ENCODE peak calls at places on chromosomes 3 and 15, in five cellular contexts. S is right atrium auricular region, C is body of pancreas, T is RWPE2, F is fibroblast of lung. Y is an unnamed sample.

GRCh38 chr3:15562560-15562959 is 38.8 kb downstream of the HACL1 start:
- DNase-seq in S (no peak), C (no peak), T (no peak), F (no peak), Y (no peak)

GRCh38 chr3:177781686-177782161 is 584.4 kb upstream of the TBL1XR1 start:
- DNase-seq in S (peak), C (no peak), T (no peak), F (peak), Y (peak)

GRCh38 chr15:92600902-92601301 is 54.7 kb downstream of the FAM174B start:
- DNase-seq in S (no peak), C (peak), T (no peak), F (no peak), Y (no peak)

GRCh38 chr15:81023483-81024264 is 23.0 kb downstream of the TLNRD1 start:
- DNase-seq in S (peak), C (peak), T (no peak), F (peak), Y (peak)

GRCh38 chr3:177602601-177603136 is 405.4 kb upstream of the TBL1XR1 start:
- DNase-seq in S (no peak), C (peak), T (no peak), F (no peak), Y (no peak)

GRCh38 chr15:41695750-41696436 is 35.7 kb downstream of the MGA start:
- DNase-seq in S (no peak), C (no peak), T (no peak), F (peak), Y (no peak)

GRCh38 chr3:52357151-52358080 is 41.3 kb downstream of the DNAH1 start:
- DNase-seq in S (no peak), C (no peak), T (no peak), F (no peak), Y (no peak)

GRCh38 chr15:52651868-52652267 is 27.3 kb downstream of the ATOSA start:
- DNase-seq in S (peak), C (peak), T (peak), F (peak), Y (peak)

GRCh38 chr15:60426870-60427528 is 29.2 kb upstream of the ANXA2 start:
- DNase-seq in S (no peak), C (no peak), T (no peak), F (peak), Y (no peak)

GRCh38 chr3:76679510-76679909 is 360.4 kb upstream of the ROBO2 start:
- DNase-seq in S (no peak), C (no peak), T (no peak), F (peak), Y (no peak)

GRCh38 chr3:42706721-42707619 is 4.4 kb upstream of the HHATL start:
- DNase-seq in S (no peak), C (peak), T (no peak), F (no peak), Y (peak)

GRCh38 chr3:193773266-193774183 is 180.5 kb downstream of the OPA1 start:
- DNase-seq in S (no peak), C (no peak), T (no peak), F (no peak), Y (no peak)

GRCh38 chr15:91424001-91424400 is 323.9 kb downstream of the SV2B start:
- DNase-seq in S (no peak), C (no peak), T (no peak), F (no peak), Y (no peak)

GRCh38 chr3:191455257-191455952 is 5.6 kb upstream of the PYDC2 start:
- DNase-seq in S (no peak), C (no peak), T (no peak), F (no peak), Y (no peak)

GRCh38 chr3:7382293-7383033 is 521.5 kb downstream of the GRM7 start:
- DNase-seq in S (no peak), C (peak), T (no peak), F (peak), Y (no peak)

GRCh38 chr15:73560501-73561117 is 72.6 kb downstream of the NPTN start:
- DNase-seq in S (no peak), C (no peak), T (no peak), F (peak), Y (no peak)

GRCh38 chr3:13853978-13854296 is 25.9 kb downstream of the WNT7A start:
- DNase-seq in S (no peak), C (no peak), T (peak), F (no peak), Y (no peak)

GRCh38 chr3:146088840-146089239 is 72.1 kb downstream of the PLOD2 start:
- DNase-seq in S (no peak), C (no peak), T (no peak), F (no peak), Y (no peak)

GRCh38 chr3:70383360-70383831 is 71.0 kb upstream of the MDFIC2 start:
- DNase-seq in S (no peak), C (no peak), T (no peak), F (no peak), Y (no peak)

GRCh38 chr15:76147906-76148553 is 88.2 kb downstream of the TMEM266 start:
- DNase-seq in S (no peak), C (peak), T (no peak), F (peak), Y (no peak)

GRCh38 chr3:183988216-183988790 is 29.4 kb downstream of the ABCC5 start:
- DNase-seq in S (no peak), C (no peak), T (no peak), F (peak), Y (no peak)

GRCh38 chr3:148794357-148794756 is 33.3 kb upstream of the CPB1 start:
- DNase-seq in S (no peak), C (no peak), T (no peak), F (peak), Y (no peak)

GRCh38 chr15:85959573-85959972 is 120.1 kb upstream of the AGBL1 start:
- DNase-seq in S (no peak), C (no peak), T (no peak), F (no peak), Y (no peak)

GRCh38 chr3:193052294-193052693 is 134.6 kb upstream of the MB21D2 start:
- DNase-seq in S (no peak), C (no peak), T (no peak), F (no peak), Y (no peak)

GRCh38 chr3:65432388-65433003 is 606.2 kb downstream of the MAGI1 start:
- DNase-seq in S (no peak), C (no peak), T (no peak), F (no peak), Y (no peak)

GRCh38 chr15:70104227-70104626 is 6.5 kb upstream of the TLE3 start:
- DNase-seq in S (no peak), C (peak), T (no peak), F (no peak), Y (no peak)

GRCh38 chr15:76181705-76182107 is 121.9 kb downstream of the TMEM266 start:
- DNase-seq in S (no peak), C (no peak), T (no peak), F (no peak), Y (no peak)

GRCh38 chr3:71355862-71356261 is 227.7 kb downstream of the FOXP1 start:
- DNase-seq in S (no peak), C (no peak), T (no peak), F (no peak), Y (no peak)

GRCh38 chr3:133896002-133896761 is 500 bp upstream of the RAB6B start:
- DNase-seq in S (no peak), C (no peak), T (no peak), F (peak), Y (no peak)

GRCh38 chr3:137171834-137172603 is 214.2 kb downstream of the IL20RB start:
- DNase-seq in S (no peak), C (no peak), T (no peak), F (no peak), Y (no peak)

GRCh38 chr3:98732239-98733054 is 30.7 kb upstream of the ST3GAL6 start:
- DNase-seq in S (peak), C (peak), T (peak), F (no peak), Y (no peak)

GRCh38 chr15:74265046-74265639 is 29.0 kb downstream of the CCDC33 start:
- DNase-seq in S (no peak), C (no peak), T (no peak), F (peak), Y (no peak)

GRCh38 chr3:31092748-31093607 is 198.5 kb upstream of the GADL1 start:
- DNase-seq in S (no peak), C (no peak), T (no peak), F (no peak), Y (no peak)

GRCh38 chr15:67715166-67715565 is 110.1 kb upstream of the SKOR1 start:
- DNase-seq in S (no peak), C (no peak), T (no peak), F (peak), Y (no peak)

GRCh38 chr3:25863560-25863959 is 73.7 kb downstream of the OXSM start:
- DNase-seq in S (no peak), C (no peak), T (no peak), F (no peak), Y (no peak)

GRCh38 chr3:5494913-5495519 is 307.5 kb downstream of the EDEM1 start:
- DNase-seq in S (no peak), C (no peak), T (no peak), F (no peak), Y (no peak)

DNA sequence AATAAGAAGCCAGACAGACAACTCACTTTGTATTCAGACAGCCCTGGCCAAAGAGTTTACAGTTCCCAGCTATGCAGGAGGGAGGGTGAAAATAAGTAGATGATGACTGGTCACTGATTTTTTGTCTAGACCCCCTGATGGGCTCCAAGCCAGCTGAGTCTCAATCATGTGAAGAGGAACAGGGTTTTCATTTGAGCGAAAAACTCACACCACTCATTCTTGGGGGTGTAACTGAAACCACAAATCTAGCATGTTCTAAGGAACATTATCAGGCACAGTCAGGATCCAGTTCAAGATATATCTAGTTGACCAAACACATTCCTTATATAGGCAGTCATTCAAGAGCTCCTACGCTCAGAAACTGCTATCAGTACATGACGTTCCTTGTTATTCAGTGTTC is 59.0 kb downstream of the LMCD1 start:
- DNase-seq in S (peak), C (no peak), T (no peak), F (peak), Y (no peak)
- H3K27ac ChIP-seq in S (peak), C (no peak), T (peak), F (peak), Y (peak)

DNA sequence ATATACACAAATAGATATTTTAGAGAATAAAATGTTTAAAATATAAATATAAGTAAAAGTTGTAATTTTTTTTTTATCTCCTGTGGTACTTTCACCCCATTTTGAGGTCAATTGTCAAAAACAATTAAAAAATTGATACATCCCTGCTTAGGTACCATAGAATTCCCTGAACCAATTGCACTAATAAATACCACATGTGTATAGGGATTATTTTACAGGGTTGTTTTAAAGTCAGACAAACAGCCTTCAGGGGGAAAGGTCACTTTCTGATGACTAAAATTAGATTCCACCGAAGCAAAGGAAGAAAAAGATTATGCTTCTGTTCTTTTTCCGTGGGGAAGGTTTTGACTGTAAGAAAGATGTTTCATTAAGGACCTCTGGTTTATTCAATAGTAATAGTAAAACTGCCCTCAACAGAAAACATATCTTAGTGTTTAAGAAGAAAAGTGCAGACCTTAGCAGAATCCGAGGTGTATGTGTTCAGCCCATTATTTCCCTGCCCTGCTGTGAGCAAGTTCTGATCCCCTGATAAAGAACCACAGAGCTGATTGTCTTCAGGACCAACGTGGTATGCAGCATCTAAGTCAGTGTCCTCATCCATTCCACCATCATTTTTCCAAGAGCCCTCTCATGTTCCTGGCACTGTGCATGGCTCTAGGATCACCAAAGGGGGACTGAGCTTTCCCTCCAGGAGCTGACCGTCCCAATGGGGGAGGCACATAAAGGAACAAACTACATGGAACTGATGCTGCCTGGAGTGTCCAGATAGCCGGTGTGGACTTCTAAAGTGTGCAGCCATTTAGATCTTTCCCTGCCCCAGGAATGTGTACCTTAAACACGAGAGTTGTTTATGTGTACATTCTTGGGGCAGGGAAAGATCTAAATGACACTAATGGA is 132.8 kb upstream of the IL12A start:
- DNase-seq in S (no peak), C (no peak), T (no peak), F (peak), Y (no peak)
- H3K4me3 ChIP-seq in S (peak), C (no peak), T (no peak), F (no peak), Y (no peak)

GRCh38 chr3:8621872-8622271 is 22.7 kb downstream of the SSUH2 start:
- DNase-seq in S (peak), C (no peak), T (no peak), F (peak), Y (no peak)
- TF ChIP-seq CTCF in S (no peak), C (no peak), T (no peak), F (no peak), Y (no peak)

DNA sequence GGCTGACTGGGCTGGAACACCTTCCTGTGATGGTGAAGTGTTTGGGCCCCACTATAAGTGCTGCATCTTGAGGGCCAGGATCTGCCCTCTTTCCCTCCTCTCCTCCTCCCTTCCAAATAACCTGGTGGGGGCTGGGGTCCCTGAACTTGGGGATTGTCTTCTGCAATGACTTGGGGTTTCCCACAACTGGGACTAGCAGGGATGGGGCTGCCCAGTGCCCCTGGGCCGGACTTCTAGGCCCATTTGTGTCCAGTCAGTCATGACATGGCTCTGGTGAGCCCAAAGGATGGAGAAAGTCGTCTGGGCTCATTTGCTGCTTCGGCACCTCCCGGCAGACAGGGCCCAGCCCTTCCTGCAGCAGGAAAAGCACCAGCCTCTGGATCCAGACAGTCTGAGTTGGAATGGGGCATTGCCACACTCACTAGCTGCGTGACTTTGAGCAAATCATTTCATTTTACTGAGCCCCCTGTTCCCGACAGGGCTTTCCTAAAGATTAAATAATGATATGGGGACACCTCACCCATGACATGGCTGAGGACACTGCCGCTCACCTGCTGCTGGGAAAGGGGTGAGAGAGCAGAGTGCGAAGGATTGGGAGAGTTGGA is 113.2 kb downstream of the DNAJB8 start:
- DNase-seq in S (no peak), C (no peak), T (no peak), F (no peak), Y (no peak)
- H3K27ac ChIP-seq in S (no peak), C (no peak), T (no peak), F (no peak), Y (no peak)

DNA sequence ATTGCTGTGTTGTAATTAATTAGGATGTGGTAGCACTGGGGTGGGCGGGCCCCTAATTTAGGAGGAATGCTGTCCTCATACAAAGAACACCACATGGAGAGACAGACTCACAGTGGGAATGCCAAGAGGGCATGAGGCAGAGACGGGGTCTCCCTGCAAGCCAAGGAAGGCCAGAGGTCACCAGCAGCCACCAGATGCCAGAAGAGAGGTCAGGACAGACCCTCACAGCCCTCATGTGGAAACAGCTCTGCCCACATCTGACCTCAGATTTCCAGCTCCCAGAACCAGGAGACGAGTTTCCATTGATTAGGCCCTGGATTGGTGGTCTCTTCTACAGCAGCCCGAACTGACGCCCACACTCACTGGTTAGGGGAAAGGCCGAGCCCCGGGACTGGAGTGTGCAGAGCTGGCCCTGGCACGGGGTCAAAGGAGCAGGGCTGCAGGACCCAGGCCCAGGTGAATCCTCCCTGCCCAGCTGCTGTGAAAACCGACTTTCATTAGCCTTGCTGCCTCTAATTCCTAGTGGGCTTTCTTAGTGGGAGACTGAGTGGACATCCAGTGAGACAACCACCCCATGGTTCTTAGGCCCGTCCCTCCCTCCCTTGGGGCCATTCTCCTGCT is 43.0 kb upstream of the SLC41A3 start:
- DNase-seq in S (no peak), C (peak), T (no peak), F (no peak), Y (peak)
- H3K4me3 ChIP-seq in S (no peak), C (no peak), T (no peak), F (no peak), Y (no peak)

GRCh38 chr3:126945171-126945721 is 37.7 kb upstream of the PLXNA1 start:
- DNase-seq in S (no peak), C (no peak), T (no peak), F (no peak), Y (no peak)
- TF ChIP-seq CTCF in S (no peak), C (no peak), T (no peak), F (no peak), Y (no peak)

DNA sequence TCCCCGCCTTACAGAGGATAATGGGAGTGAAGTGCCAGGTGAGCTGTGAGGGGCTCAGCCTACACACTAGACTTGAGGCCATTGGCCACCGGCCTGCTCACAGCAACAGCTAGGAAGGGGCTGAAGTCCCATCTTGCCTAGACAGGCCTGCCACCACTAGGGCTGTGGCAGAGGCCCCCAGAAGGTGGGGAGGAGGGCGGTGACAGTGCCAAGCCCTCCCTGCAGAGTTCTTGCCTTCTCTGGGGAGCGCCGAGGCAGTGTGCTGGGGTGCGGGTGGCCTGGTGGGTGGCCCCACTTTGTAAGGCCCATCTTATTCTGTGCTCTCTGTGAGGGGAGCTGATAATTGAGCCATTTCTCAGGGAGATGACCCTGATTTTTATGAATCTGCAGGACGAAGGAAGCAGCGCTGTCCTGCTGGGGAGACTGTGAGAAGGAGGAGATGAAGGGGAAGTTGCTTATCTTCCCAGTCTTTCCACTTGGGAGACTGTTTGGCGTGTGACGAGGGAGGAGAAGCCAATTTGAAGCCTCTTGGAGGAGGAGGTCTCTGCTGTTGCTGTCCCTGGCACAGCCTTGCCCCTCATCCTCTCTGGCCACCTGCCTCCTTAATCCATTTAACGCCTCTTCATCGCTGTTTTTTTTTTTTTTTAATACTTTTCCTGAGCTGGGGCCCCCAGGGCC is 104.3 kb downstream of the LINGO1 start:
- DNase-seq in S (no peak), C (no peak), T (peak), F (no peak), Y (no peak)
- H3K27ac ChIP-seq in S (no peak), C (no peak), T (no peak), F (no peak), Y (no peak)

DNA sequence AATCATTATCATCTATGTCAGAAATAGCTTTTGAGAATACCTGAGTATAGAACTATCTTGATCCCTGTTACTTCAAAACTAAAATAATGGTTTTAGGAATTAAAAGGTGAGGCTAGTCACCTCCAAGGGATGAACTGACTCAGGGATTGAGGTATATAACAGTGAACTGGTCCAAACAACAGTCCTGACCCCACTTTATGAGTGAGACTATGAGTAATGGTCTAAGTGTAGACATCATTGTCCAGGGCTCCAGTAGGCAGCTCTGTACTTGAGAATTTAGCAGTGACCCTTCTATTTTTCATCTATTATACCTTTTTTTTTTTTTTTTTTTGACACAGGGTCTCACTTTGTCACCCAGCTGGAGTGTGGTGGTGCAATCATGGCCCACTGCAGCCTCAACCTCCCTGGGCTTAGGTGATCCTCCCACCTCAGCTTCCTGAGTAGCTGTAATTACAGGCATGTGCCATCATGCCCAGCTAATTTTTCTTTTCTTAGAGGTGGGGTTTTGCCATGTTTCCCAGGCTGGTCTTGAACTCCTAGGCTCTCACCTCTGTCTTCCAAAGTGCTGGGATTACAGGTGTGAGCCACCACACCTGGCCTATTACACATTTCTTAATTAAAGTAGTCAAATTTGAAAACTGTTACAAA is 36.3 kb downstream of the MLH1 start:
- DNase-seq in S (no peak), C (no peak), T (no peak), F (no peak), Y (no peak)
- H3K4me3 ChIP-seq in S (no peak), C (no peak), T (no peak), F (no peak), Y (no peak)